ENCODE peak calls at places on chromosomes 2 and 18, in seven cellular contexts. E is A549, X is upper lobe of left lung, M is K562, D is stomach, C is ovary, F is GM12878. G is an unnamed sample. For H3K9me3, the result is how much of the 10 kb centered on the place peaks cover.

GRCh38 chr18:44729631-44730101 is 49.0 kb downstream of the SETBP1 start:
- DNase-seq in E (no peak), X (no peak), M (peak), D (no peak), C (no peak), F (no peak), G (no peak)

GRCh38 chr18:52131845-52132244 is 208.2 kb upstream of the DCC start:
- DNase-seq in E (no peak), X (no peak), M (no peak), D (no peak), C (no peak), F (no peak), G (no peak)

GRCh38 chr2:95799490-95799889 is 192.1 kb downstream of the ANKRD36C start:
- DNase-seq in E (no peak), X (no peak), M (no peak), D (no peak), C (no peak), F (no peak), G (no peak)

GRCh38 chr18:36366994-36367839 is 69.7 kb downstream of the FHOD3 start:
- DNase-seq in E (no peak), X (no peak), M (no peak), D (no peak), C (peak), F (peak), G (no peak)

GRCh38 chr2:109208951-109209335 is 79.9 kb downstream of the SH3RF3 start:
- DNase-seq in E (no peak), X (no peak), M (no peak), D (no peak), C (no peak), F (no peak), G (peak)

GRCh38 chr18:5197032-5197434 is at the start of gene AKAIN1:
- DNase-seq in E (peak), X (peak), M (peak), D (no peak), C (no peak), F (no peak), G (no peak)

GRCh38 chr2:129464036-129464435 is 515.4 kb upstream of the RAB6C start:
- DNase-seq in E (no peak), X (no peak), M (no peak), D (no peak), C (no peak), F (no peak), G (no peak)

GRCh38 chr2:79189465-79189864 is 29.9 kb upstream of the REG3A start:
- DNase-seq in E (no peak), X (no peak), M (no peak), D (no peak), C (no peak), F (no peak), G (no peak)

GRCh38 chr2:24559714-24560113 is 68.7 kb downstream of the NCOA1 start:
- DNase-seq in E (no peak), X (no peak), M (no peak), D (no peak), C (no peak), F (no peak), G (no peak)

GRCh38 chr18:63949068-63949737 is at the start of gene HMSD:
- DNase-seq in E (peak), X (peak), M (peak), D (peak), C (no peak), F (peak), G (peak)

GRCh38 chr18:57269756-57270534 is 82.4 kb upstream of the ST8SIA3 start:
- DNase-seq in E (no peak), X (no peak), M (no peak), D (no peak), C (no peak), F (no peak), G (no peak)

GRCh38 chr2:210128961-210129360 is 42.2 kb downstream of the KANSL1L start:
- DNase-seq in E (no peak), X (no peak), M (no peak), D (peak), C (no peak), F (no peak), G (no peak)

GRCh38 chr2:171675810-171676345 is 11.4 kb upstream of the DYNC1I2 start:
- DNase-seq in E (no peak), X (no peak), M (no peak), D (no peak), C (no peak), F (no peak), G (no peak)

GRCh38 chr2:200428961-200429665 is 80.8 kb downstream of the KCTD18 start:
- DNase-seq in E (no peak), X (no peak), M (no peak), D (no peak), C (no peak), F (no peak), G (no peak)

GRCh38 chr18:79571221-79572092 is 108.1 kb upstream of the CTDP1 start:
- DNase-seq in E (no peak), X (peak), M (no peak), D (no peak), C (no peak), F (no peak), G (peak)

GRCh38 chr2:124027182-124027581 is 2.1 kb downstream of the CNTNAP5 start:
- DNase-seq in E (peak), X (no peak), M (peak), D (peak), C (no peak), F (peak), G (no peak)

GRCh38 chr18:49745051-49746014 is 68.0 kb downstream of the ACAA2 start:
- DNase-seq in E (no peak), X (peak), M (no peak), D (no peak), C (no peak), F (no peak), G (no peak)

GRCh38 chr2:109124982-109125594 is 3.9 kb upstream of the SH3RF3 start:
- DNase-seq in E (no peak), X (peak), M (no peak), D (no peak), C (no peak), F (no peak), G (peak)

GRCh38 chr18:37276111-37276510 is 289.5 kb downstream of the CELF4 start:
- DNase-seq in E (no peak), X (no peak), M (no peak), D (no peak), C (no peak), F (no peak), G (no peak)

GRCh38 chr2:82282111-82282882 is 1977.7 kb upstream of the LRRTM1 start:
- DNase-seq in E (no peak), X (peak), M (peak), D (no peak), C (no peak), F (no peak), G (no peak)

GRCh38 chr18:35467624-35468016 is 30.1 kb downstream of the INO80C start:
- DNase-seq in E (no peak), X (no peak), M (no peak), D (no peak), C (no peak), F (peak), G (no peak)

GRCh38 chr18:56627991-56628390 is 10.4 kb downstream of the TXNL1 start:
- DNase-seq in E (no peak), X (no peak), M (no peak), D (no peak), C (no peak), F (no peak), G (no peak)

DNA sequence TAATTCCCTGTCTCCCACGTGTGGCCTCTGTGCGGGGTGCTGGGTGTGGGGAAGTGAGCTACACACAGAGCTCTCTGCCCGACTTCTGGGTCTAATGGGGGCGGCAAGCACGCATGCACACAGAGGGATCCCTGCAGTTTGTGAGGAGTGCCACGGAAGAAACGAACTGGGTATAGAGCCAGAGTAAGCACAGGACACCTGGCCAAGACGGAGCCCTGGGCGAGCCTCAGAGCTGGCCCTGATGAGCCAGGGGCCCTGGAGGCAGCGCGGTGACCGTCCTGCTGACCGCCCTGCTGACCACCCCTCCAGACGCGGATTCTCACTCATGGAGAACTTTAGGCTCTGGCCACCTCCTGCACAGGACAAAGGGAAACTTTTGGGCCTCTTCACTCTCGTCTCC is 253.6 kb downstream of the ACKR3 start:
- DNase-seq in E (no peak), X (peak), M (no peak), D (peak), C (no peak), F (no peak), G (no peak)
- H3K9me3 ChIP-seq in E (under half), X (under half), M (under half), D (under half), C (under half), F (under half), G (under half)

GRCh38 chr18:78133729-78134128 is 845.9 kb upstream of the SALL3 start:
- DNase-seq in E (no peak), X (no peak), M (no peak), D (no peak), C (no peak), F (no peak), G (no peak)
- TF ChIP-seq EP300 in E (no peak), X (no peak), M (no peak), D (no peak), C (no peak), F (no peak), G (no peak)

DNA sequence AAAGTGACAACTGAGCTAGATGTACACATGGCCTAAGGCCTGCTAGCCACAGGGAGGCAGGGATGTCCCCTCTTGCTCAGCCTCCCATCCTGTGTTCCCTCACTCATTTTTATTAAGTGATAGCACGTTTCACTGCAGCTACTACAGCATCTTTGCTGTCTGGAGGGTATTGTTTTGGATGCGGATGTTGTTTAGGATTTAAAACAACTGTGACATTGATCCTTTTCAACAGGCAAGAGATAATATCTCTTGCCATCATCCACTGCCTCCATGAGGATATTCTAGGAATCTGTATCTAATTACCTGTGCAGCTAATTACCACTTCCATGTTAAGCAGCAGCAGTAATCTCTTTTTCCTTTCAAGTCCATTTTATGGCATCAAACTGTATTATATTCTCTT is 345.4 kb downstream of the PARD3B start:
- DNase-seq in E (no peak), X (no peak), M (no peak), D (no peak), C (no peak), F (no peak), G (no peak)
- H3K27ac ChIP-seq in E (no peak), X (no peak), M (no peak), D (no peak), C (no peak), F (no peak), G (no peak)

GRCh38 chr2:67012165-67012564 is 385.0 kb upstream of the ETAA1 start:
- DNase-seq in E (no peak), X (no peak), M (no peak), D (no peak), C (no peak), F (no peak), G (no peak)
- H3K9me3 ChIP-seq in E (under half), X (under half), M (under half), D (under half), C (under half), F (under half), G (under half)

GRCh38 chr2:207928079-207928478 is 97.2 kb downstream of the PLEKHM3 start:
- DNase-seq in E (no peak), X (no peak), M (no peak), D (no peak), C (no peak), F (no peak), G (no peak)

GRCh38 chr2:207926133-207927076 is 98.9 kb downstream of the PLEKHM3 start:
- DNase-seq in E (no peak), X (no peak), M (peak), D (no peak), C (peak), F (no peak), G (no peak)

GRCh38 chr2:207930747-207931146 is 94.6 kb downstream of the PLEKHM3 start:
- DNase-seq in E (no peak), X (peak), M (no peak), D (peak), C (no peak), F (no peak), G (no peak)

GRCh38 chr2:207933396-207934045 is 91.8 kb downstream of the PLEKHM3 start:
- DNase-seq in E (no peak), X (no peak), M (no peak), D (no peak), C (no peak), F (no peak), G (no peak)

DNA sequence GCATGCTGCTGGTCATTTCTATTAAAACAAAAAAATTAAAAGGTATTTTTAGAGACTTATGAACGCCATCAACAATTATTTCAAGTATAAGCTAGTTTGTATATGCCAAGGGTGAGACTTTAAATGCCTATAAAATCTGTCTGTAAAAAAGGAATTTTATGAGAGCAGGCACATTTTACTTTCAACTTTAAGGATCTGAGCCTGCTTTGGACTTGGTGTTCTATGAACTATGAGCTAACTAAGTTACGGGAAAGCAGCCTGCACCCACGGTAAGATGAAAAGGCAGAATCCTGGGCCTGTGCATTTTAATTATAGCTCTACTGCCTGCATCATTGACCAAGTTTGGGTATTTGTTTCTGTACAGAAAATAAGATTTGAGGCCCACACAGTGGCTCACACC is 95.4 kb downstream of the PLEKHM3 start:
- DNase-seq in E (no peak), X (no peak), M (no peak), D (no peak), C (no peak), F (no peak), G (no peak)
- TF ChIP-seq EP300 in E (no peak), X (no peak), M (no peak), D (no peak), C (no peak), F (no peak), G (no peak)

GRCh38 chr2:112085916-112086669 is 31.0 kb downstream of the TMEM87B start:
- DNase-seq in E (no peak), X (no peak), M (no peak), D (no peak), C (no peak), F (no peak), G (no peak)
- H3K27ac ChIP-seq in E (no peak), X (no peak), M (no peak), D (no peak), C (no peak), F (peak), G (no peak)

GRCh38 chr2:202716953-202717597 is 82.3 kb downstream of the FAM117B start:
- DNase-seq in E (no peak), X (no peak), M (no peak), D (no peak), C (no peak), F (no peak), G (no peak)
- H3K9me3 ChIP-seq in E (under half), X (under half), M (under half), D (under half), C (under half), F (under half), G (under half)

G was measured in suprapubic skin.